ENCODE peak calls at places on chromosome 2, in six cellular contexts. T, E, P, C, L and O are unnamed samples.

GRCh38 chr2:147525724-147526489 is 318.9 kb upstream of the ACVR2A start:
- DNase-seq in L (no peak), C (no peak), T (no peak), E (no peak), P (no peak), O (no peak)

GRCh38 chr2:179336782-179337534 is 72.3 kb upstream of the SESTD1 start:
- DNase-seq in E (no peak), T (peak; percentile 7), P (no peak), L (no peak), C (no peak), O (no peak)

GRCh38 chr2:168348076-168348475 is 100.7 kb upstream of the STK39 start:
- DNase-seq in L (no peak), E (no peak), T (peak; percentile 24), C (peak; percentile 26), P (no peak), O (peak; percentile 19)

GRCh38 chr2:78553866-78554647 is 471.4 kb upstream of the REG3G start:
- DNase-seq in P (no peak), L (no peak), E (no peak), T (no peak), C (no peak), O (no peak)

GRCh38 chr2:207311316-207312005 is 145.7 kb upstream of the KLF7 start:
- DNase-seq in T (peak; percentile 100), E (no peak), L (no peak), C (peak; percentile 11), P (peak; percentile 67), O (no peak)

GRCh38 chr2:61536086-61536722 is 2.0 kb downstream of the XPO1 start:
- DNase-seq in T (peak; percentile 16), E (no peak), L (no peak), P (no peak), C (no peak), O (no peak)

GRCh38 chr2:74512744-74513604 is 1.3 kb upstream of the TLX2 start:
- DNase-seq in E (no peak), L (no peak), T (no peak), C (no peak), P (no peak), O (peak; percentile 60)

GRCh38 chr2:12819721-12820120 is 103.0 kb downstream of the TRIB2 start:
- DNase-seq in E (no peak), L (no peak), P (no peak), T (peak; percentile 35), C (no peak), O (no peak)

GRCh38 chr2:160614391-160614790 is 120.8 kb upstream of the RBMS1 start:
- DNase-seq in L (no peak), P (no peak), E (no peak), T (peak; percentile 23), C (no peak), O (no peak)

GRCh38 chr2:168773719-168774521 is 28.5 kb upstream of the NOSTRIN start:
- DNase-seq in T (peak; percentile 67), P (no peak), L (peak; percentile 75), C (peak; percentile 13), E (peak; percentile 14), O (peak; percentile 27)

GRCh38 chr2:186342029-186342428 is 144.0 kb upstream of the ZC3H15 start:
- DNase-seq in C (no peak), T (no peak), E (no peak), L (no peak), P (no peak), O (no peak)

GRCh38 chr2:69139778-69140177 is 126.8 kb downstream of the ANTXR1 start:
- DNase-seq in T (no peak), L (no peak), E (no peak), C (no peak), P (no peak), O (no peak)

GRCh38 chr2:151525872-151526271 is 116.2 kb downstream of the RIF1 start:
- DNase-seq in L (no peak), T (no peak), P (no peak), E (no peak), C (no peak), O (no peak)

GRCh38 chr2:233446121-233446520 is 91.8 kb downstream of the DGKD start:
- DNase-seq in L (peak; percentile 16), T (no peak), P (peak; percentile 49), C (no peak), E (no peak), O (no peak)

GRCh38 chr2:214587442-214587841 is 176.6 kb downstream of the VWC2L start:
- DNase-seq in L (no peak), T (no peak), C (no peak), P (no peak), E (peak; percentile 11), O (peak; percentile 20)

GRCh38 chr2:214593723-214594122 is 182.9 kb downstream of the VWC2L start:
- DNase-seq in E (no peak), L (no peak), P (no peak), C (no peak), T (peak; percentile 93), O (no peak)

DNA sequence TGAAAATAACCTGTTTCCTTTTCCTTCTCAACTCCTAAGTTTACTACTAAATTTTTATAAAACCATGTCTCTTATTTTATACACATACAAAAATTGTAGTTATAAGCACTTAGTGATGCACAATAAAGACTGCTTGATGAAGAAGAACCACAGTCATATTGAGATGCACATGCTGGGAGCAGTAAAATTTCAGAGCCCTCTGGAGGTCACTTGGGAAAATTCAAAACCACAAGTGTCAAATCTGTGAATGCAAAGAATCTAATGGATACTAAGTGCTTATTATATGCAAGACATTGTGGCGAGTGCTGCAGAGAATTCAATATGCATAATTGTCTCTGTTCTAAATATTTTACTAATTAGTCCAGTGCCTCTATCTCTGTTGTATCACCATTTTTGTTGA is 180.5 kb downstream of the VWC2L start:
- DNase-seq in C (no peak), P (no peak), L (no peak), T (peak; percentile 12), E (no peak), O (no peak)
- TF ChIP-seq CTCF in C (no peak), P (no peak), L (peak; percentile 8), T (peak; percentile 20), E (peak; percentile 37), O (no peak)

DNA sequence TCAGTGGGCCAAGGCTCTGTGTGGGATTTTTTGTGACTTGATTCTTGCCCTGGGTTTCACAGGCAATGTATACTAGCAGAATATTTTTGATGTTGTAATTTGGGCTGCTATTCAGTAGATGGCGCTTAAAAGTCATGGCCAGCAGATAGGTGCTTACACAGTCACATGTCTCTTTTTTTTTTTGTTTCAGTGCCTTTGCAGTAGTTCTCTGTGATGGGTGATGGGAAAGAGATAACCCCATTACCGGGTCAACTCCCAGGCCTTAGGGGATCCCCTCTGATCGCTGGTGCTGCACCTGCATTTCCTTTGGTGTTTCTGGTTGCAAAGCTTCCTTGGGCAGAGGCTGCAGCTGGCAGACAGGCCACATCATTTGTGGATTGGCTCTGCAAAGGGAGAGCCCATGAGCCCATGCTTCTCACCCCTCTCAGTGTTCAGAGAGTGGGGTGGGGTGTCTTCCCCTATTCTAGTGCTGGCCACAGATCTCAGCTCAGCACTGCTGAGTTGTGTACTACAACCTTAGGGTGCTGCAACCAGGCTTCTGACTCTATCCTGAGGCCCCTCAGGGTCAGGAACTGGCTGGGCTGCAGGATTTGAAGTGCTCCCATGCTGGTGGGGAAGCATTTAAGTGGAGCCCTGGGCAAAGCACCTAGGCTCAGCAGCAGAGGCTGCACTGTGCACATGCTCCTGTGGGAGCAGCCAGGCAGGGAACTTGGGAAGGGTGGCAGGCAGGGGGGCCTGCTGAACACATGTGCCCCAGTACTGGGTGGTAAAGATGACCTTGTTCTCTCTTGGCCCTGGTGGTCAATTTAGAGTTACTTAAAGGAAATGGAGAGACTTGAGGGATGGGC is 219.8 kb upstream of the SPHKAP start:
- DNase-seq in C (no peak), L (no peak), P (no peak), T (no peak), E (no peak), O (no peak)
- TF ChIP-seq CTCF in C (no peak), L (no peak), P (no peak), T (no peak), E (no peak), O (no peak)

DNA sequence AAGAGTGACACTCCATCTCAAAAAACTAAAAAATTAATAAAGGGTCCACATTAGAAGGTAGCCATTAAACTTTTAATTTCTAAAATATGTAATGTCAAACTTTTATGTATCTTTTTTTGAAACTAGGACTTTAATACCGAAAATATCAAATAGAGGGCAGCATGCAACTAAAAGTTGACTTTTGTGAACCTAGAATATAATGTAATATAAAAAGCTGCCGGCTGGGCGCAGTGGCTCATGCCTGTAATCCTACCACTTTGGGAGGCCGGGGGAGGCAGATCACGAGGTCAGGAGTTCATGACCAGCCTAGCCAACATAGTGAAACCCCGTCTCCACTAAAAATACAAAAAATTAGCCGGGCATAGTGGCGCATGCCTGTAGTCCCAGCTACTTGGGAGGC is 62.8 kb downstream of the INO80D start:
- DNase-seq in P (no peak), L (no peak), E (no peak), T (no peak), C (no peak), O (no peak)
- TF ChIP-seq CTCF in P (no peak), L (no peak), E (no peak), T (peak; percentile 19), C (no peak), O (no peak)

DNA sequence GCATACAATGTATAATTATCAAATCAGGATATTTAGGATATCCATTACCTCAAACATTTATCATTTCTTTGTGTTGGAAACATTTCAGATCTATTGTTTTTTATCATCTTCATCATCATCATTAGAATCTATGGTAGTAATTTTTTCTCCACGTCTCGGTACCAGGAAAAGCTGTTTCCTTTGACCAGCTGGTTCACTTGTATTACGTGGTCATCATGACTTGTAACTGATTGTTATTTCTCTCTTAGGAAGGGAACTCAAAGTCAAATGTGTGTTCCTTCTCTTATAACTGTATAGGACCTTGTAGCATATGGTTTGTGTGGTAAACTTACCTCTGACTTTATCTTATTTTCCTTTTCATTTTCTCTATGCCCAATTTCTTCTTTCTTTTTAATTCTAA is 16.5 kb downstream of the NCOA1 start:
- DNase-seq in T (no peak), P (no peak), E (no peak), L (no peak), C (no peak), O (no peak)
- TF ChIP-seq CTCF in T (no peak), P (no peak), E (no peak), L (no peak), C (no peak), O (no peak)

DNA sequence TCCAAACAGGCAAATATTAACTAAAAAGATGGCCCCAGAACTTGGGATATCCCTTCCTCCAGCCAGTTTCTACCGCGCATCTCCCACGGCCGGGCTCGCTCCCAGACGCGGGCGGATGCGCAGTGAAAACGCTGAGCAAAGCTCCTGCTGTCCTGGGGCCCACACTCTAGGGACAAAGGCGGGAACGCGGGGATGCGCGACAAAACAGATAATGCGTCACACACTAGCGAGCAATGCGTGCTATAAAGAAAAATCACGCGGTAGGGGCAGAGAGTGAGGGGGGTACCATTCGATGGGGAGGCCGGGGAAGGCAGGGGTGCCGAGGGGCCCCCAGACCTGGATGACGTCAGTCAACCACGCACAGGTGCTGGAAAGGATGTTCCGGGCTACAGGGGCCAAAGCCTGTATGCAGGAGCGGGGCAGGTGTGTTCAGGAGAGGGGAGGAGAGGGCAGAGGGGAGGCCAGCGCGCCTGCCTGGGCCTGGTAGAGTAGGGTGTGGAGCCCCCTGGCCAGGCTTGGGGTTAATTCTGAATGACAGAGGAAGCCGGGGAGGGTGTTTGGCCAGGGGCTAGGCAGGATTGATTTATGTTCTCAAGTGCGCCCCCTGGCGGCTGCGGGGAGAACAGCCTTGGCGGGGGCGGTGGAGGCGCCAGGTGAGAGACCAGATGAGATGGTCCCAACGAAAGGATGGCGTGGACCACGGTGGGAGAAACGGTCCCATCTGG is 14.9 kb upstream of the ITM2C start:
- DNase-seq in L (peak; percentile 78), P (no peak), T (no peak), C (peak; percentile 66), E (peak; percentile 60), O (peak; percentile 55)
- TF ChIP-seq CTCF in L (peak; percentile 94), P (peak; percentile 81), T (peak; percentile 55), C (peak; percentile 79), E (peak; percentile 77), O (peak; percentile 71)

GRCh38 chr2:195664528-195664927 is 7.5 kb downstream of the SLC39A10 start:
- DNase-seq in T (peak; percentile 41), P (no peak), L (no peak), C (no peak), E (no peak), O (no peak)
- TF ChIP-seq CTCF in T (peak; percentile 57), P (no peak), L (no peak), C (peak; percentile 40), E (peak; percentile 53), O (no peak)